ENCODE peak calls at places on chromosome 11, in ten cellular contexts. One of them, this sample, is unnamed.
A peak's percentile ranks its signal among the peaks of the same experiment; 100 is the strongest.

GRCh38 chr11:87466228-87466627 is 428.5 kb downstream of the TMEM135 start:
- DNase-seq in hepatocyte: peak; percentile 37
- DNase-seq in psoas muscle: no peak
- DNase-seq in AG04450: no peak
- DNase-seq in brain microvascular endothelial cell: no peak
- DNase-seq in cardiac muscle cell: no peak
- DNase-seq in WERI-Rb-1: no peak
- DNase-seq in choroid plexus epithelial cell: no peak
- DNase-seq in fibroblast of the aortic adventitia: peak; percentile 51
- DNase-seq in SK-N-SH: no peak
- DNase-seq in this sample: no peak

GRCh38 chr11:44258190-44258489 is 51.8 kb downstream of the ALX4 start:
- DNase-seq in cardiac muscle cell: no peak
- DNase-seq in choroid plexus epithelial cell: peak; percentile 49
- DNase-seq in SK-N-SH: no peak
- DNase-seq in psoas muscle: no peak
- DNase-seq in AG04450: no peak
- DNase-seq in WERI-Rb-1: no peak
- DNase-seq in fibroblast of the aortic adventitia: no peak
- DNase-seq in brain microvascular endothelial cell: no peak
- DNase-seq in hepatocyte: no peak
- DNase-seq in this sample: peak; percentile 45

GRCh38 chr11:2357246-2357645 is 19.9 kb upstream of the CD81 start:
- DNase-seq in hepatocyte: no peak
- DNase-seq in AG04450: no peak
- DNase-seq in cardiac muscle cell: no peak
- DNase-seq in SK-N-SH: no peak
- DNase-seq in WERI-Rb-1: no peak
- DNase-seq in fibroblast of the aortic adventitia: no peak
- DNase-seq in brain microvascular endothelial cell: no peak
- DNase-seq in psoas muscle: no peak
- DNase-seq in choroid plexus epithelial cell: no peak
- DNase-seq in this sample: no peak

GRCh38 chr11:119483881-119484371 is 61.0 kb upstream of the THY1 start:
- DNase-seq in WERI-Rb-1: peak; percentile 4
- DNase-seq in brain microvascular endothelial cell: no peak
- DNase-seq in AG04450: no peak
- DNase-seq in fibroblast of the aortic adventitia: no peak
- DNase-seq in hepatocyte: no peak
- DNase-seq in SK-N-SH: no peak
- DNase-seq in psoas muscle: no peak
- DNase-seq in choroid plexus epithelial cell: no peak
- DNase-seq in cardiac muscle cell: no peak
- DNase-seq in this sample: no peak

GRCh38 chr11:80778432-80778831 is 1337.6 kb upstream of the TENM4 start:
- DNase-seq in fibroblast of the aortic adventitia: no peak
- DNase-seq in AG04450: no peak
- DNase-seq in cardiac muscle cell: peak; percentile 10
- DNase-seq in WERI-Rb-1: no peak
- DNase-seq in hepatocyte: no peak
- DNase-seq in psoas muscle: no peak
- DNase-seq in SK-N-SH: no peak
- DNase-seq in choroid plexus epithelial cell: no peak
- DNase-seq in brain microvascular endothelial cell: no peak
- DNase-seq in this sample: no peak

GRCh38 chr11:103091024-103091423 is 936 bp downstream of the DCUN1D5 start:
- DNase-seq in AG04450: no peak
- DNase-seq in hepatocyte: peak; percentile 14
- DNase-seq in WERI-Rb-1: no peak
- DNase-seq in SK-N-SH: peak; percentile 25
- DNase-seq in brain microvascular endothelial cell: no peak
- DNase-seq in choroid plexus epithelial cell: peak; percentile 26
- DNase-seq in fibroblast of the aortic adventitia: peak; percentile 23
- DNase-seq in cardiac muscle cell: no peak
- DNase-seq in psoas muscle: no peak
- DNase-seq in this sample: peak; percentile 25

GRCh38 chr11:119108151-119108856 is 1.2 kb downstream of the C2CD2L start:
- DNase-seq in hepatocyte: peak; percentile 43
- DNase-seq in AG04450: no peak
- DNase-seq in WERI-Rb-1: no peak
- DNase-seq in psoas muscle: no peak
- DNase-seq in brain microvascular endothelial cell: no peak
- DNase-seq in choroid plexus epithelial cell: peak; percentile 30
- DNase-seq in SK-N-SH: peak; percentile 49
- DNase-seq in cardiac muscle cell: no peak
- DNase-seq in fibroblast of the aortic adventitia: peak; percentile 35
- DNase-seq in this sample: peak; percentile 33

GRCh38 chr11:92045325-92045724 is 179.3 kb upstream of the FAT3 start:
- DNase-seq in SK-N-SH: no peak
- DNase-seq in hepatocyte: no peak
- DNase-seq in brain microvascular endothelial cell: no peak
- DNase-seq in cardiac muscle cell: no peak
- DNase-seq in fibroblast of the aortic adventitia: no peak
- DNase-seq in AG04450: no peak
- DNase-seq in choroid plexus epithelial cell: no peak
- DNase-seq in WERI-Rb-1: no peak
- DNase-seq in psoas muscle: no peak
- DNase-seq in this sample: no peak

DNA sequence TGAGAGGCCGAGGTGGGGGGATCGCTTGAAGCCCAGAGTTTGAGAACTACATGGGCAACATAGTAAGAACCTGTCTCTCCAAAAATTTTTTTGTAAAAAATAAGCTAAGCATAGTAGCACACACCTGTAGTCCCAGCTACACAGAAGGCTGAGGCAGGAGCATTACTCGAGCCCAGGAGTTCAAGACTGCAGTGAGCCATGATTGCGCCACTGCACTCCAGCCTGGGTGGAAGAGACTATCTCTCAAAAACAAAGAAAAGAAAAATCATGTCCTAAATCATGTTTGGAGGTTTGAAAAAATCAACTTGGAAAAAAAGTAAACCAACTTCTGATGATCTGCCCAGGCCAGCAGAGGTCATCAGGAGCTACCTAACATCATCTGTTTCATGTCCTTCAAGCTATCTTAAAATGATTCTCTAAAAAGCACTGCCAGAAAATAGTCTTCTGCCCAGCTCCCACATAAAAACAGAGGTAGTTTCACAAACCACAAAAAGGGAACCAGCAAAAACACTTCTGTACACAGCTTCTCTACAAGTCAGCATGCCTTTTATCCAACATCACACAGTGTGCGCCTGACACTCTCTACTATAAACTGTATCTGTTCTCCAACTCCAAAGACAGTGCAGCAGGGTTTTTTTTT is 165.0 kb downstream of the SOX6 start:
- DNase-seq in hepatocyte: no peak
- DNase-seq in WERI-Rb-1: no peak
- DNase-seq in fibroblast of the aortic adventitia: no peak
- DNase-seq in cardiac muscle cell: no peak
- DNase-seq in brain microvascular endothelial cell: no peak
- DNase-seq in SK-N-SH: no peak
- DNase-seq in choroid plexus epithelial cell: no peak
- DNase-seq in psoas muscle: no peak
- DNase-seq in AG04450: no peak
- DNase-seq in this sample: no peak
- TF ChIP-seq CTCF in hepatocyte: peak; percentile 17
- TF ChIP-seq CTCF in WERI-Rb-1: peak; percentile 36
- TF ChIP-seq CTCF in fibroblast of the aortic adventitia: no peak
- TF ChIP-seq CTCF in cardiac muscle cell: no peak
- TF ChIP-seq CTCF in brain microvascular endothelial cell: no peak
- TF ChIP-seq CTCF in SK-N-SH: peak; percentile 21
- TF ChIP-seq CTCF in choroid plexus epithelial cell: no peak
- TF ChIP-seq CTCF in psoas muscle: peak; percentile 21
- TF ChIP-seq CTCF in AG04450: no peak
- TF ChIP-seq CTCF in this sample: no peak

DNA sequence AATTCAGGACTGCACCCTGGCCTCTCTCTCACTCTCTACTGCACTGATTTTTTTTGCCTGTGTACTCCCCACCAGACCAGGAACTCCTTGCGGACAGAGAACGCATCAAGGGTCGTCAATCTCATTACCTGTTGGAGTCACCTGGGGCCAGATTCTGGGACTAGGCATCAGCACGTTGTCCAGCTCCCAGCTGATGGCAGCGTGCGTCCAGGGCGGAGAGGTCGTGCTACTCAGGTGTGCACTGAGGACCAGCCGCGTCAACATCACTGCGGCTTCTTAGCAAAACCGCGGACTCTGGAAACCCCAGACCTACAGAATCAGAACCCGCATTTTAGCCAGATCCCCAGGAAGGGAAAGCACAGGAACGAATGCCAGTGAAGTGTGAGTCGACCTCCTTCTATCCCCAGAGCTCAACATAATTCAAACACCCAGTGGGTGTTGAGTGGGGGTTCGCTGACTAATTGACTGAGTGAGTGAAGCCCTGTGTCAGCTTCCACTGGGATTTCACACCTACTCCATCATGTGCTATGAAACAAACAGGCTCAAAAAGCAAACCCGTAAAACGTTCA is 13.2 kb downstream of the KCNJ5 start:
- DNase-seq in WERI-Rb-1: no peak
- DNase-seq in SK-N-SH: no peak
- DNase-seq in psoas muscle: no peak
- DNase-seq in AG04450: no peak
- DNase-seq in brain microvascular endothelial cell: no peak
- DNase-seq in fibroblast of the aortic adventitia: no peak
- DNase-seq in hepatocyte: no peak
- DNase-seq in choroid plexus epithelial cell: no peak
- DNase-seq in cardiac muscle cell: no peak
- DNase-seq in this sample: no peak
- H3K4me3 ChIP-seq in WERI-Rb-1: no peak overlapping the region
- H3K4me3 ChIP-seq in SK-N-SH: no peak overlapping the region
- H3K4me3 ChIP-seq in psoas muscle: no peak overlapping the region
- H3K4me3 ChIP-seq in AG04450: no peak overlapping the region
- H3K4me3 ChIP-seq in brain microvascular endothelial cell: no peak overlapping the region
- H3K4me3 ChIP-seq in fibroblast of the aortic adventitia: no peak overlapping the region
- H3K4me3 ChIP-seq in hepatocyte: no peak overlapping the region
- H3K4me3 ChIP-seq in choroid plexus epithelial cell: no peak overlapping the region
- H3K4me3 ChIP-seq in cardiac muscle cell: no peak overlapping the region
- H3K4me3 ChIP-seq in this sample: no peak overlapping the region

DNA sequence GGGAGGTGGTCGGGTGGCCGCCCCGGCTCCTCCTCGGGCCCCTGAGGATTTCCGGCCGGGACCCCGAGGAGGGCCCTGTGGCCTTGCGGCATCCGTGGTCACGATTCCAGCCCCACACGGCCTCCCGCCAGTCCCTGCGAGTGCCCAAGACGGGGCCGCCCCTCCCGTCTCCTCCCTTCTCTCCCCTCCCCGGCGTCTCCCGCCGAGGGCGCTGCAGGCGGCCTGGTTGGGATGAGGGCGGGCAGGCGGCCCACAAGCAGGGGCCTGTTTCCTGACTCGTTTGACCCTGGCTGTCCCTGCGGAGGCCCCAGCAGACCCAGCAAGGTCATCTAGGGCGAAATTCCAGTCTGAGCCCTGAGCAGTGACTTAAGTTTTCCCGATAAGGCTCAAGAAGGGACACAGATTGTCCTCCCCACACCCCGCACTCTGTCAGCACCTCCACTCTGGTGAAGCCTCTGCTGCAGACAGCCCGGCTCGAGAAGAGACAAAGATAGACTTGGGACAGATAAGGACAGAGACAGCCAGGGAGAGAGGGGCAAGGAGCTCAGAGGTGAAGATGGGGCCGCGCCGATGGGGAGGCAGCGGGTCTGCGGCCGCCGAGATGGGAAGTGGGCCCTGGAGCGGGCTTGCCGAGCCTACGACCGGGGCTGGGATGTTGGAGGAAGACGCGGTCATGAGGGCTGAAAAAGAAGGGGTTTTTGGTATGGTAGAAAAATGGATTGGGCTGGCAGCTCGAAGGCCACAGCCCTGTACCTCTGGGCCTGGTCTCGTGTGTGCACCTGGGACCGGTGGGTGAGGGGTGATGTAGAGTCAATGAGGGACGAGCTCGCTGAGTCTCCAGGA is 95.0 kb downstream of the SWAP70 start:
- DNase-seq in AG04450: no peak
- DNase-seq in choroid plexus epithelial cell: peak; percentile 91
- DNase-seq in WERI-Rb-1: peak; percentile 88
- DNase-seq in SK-N-SH: peak; percentile 92
- DNase-seq in brain microvascular endothelial cell: peak; percentile 64
- DNase-seq in psoas muscle: peak; percentile 87
- DNase-seq in fibroblast of the aortic adventitia: peak; percentile 55
- DNase-seq in cardiac muscle cell: peak; percentile 92
- DNase-seq in hepatocyte: peak; percentile 90
- DNase-seq in this sample: peak; percentile 83
- TF ChIP-seq CTCF in AG04450: peak; percentile 34
- TF ChIP-seq CTCF in choroid plexus epithelial cell: peak; percentile 41
- TF ChIP-seq CTCF in WERI-Rb-1: peak; percentile 34
- TF ChIP-seq CTCF in SK-N-SH: no peak
- TF ChIP-seq CTCF in brain microvascular endothelial cell: peak; percentile 54
- TF ChIP-seq CTCF in psoas muscle: peak; percentile 13
- TF ChIP-seq CTCF in fibroblast of the aortic adventitia: peak; percentile 34
- TF ChIP-seq CTCF in cardiac muscle cell: peak; percentile 36
- TF ChIP-seq CTCF in hepatocyte: peak; percentile 43
- TF ChIP-seq CTCF in this sample: no peak

GRCh38 chr11:83068573-83068972 is 3.1 kb downstream of the RAB30 start:
- DNase-seq in choroid plexus epithelial cell: no peak
- DNase-seq in AG04450: no peak
- DNase-seq in psoas muscle: no peak
- DNase-seq in brain microvascular endothelial cell: no peak
- DNase-seq in fibroblast of the aortic adventitia: no peak
- DNase-seq in WERI-Rb-1: no peak
- DNase-seq in hepatocyte: no peak
- DNase-seq in SK-N-SH: no peak
- DNase-seq in cardiac muscle cell: no peak
- DNase-seq in this sample: no peak

GRCh38 chr11:83071641-83072591 is at the start of gene RAB30:
- DNase-seq in AG04450: peak; percentile 99
- DNase-seq in fibroblast of the aortic adventitia: peak; percentile 100
- DNase-seq in brain microvascular endothelial cell: peak; percentile 100
- DNase-seq in cardiac muscle cell: peak; percentile 99
- DNase-seq in psoas muscle: peak; percentile 95
- DNase-seq in hepatocyte: peak; percentile 99
- DNase-seq in WERI-Rb-1: peak; percentile 98
- DNase-seq in SK-N-SH: peak; percentile 87
- DNase-seq in choroid plexus epithelial cell: peak; percentile 100
- DNase-seq in this sample: peak; percentile 100

GRCh38 chr11:83070878-83071640 is 638 bp downstream of the RAB30 start:
- DNase-seq in cardiac muscle cell: peak; percentile 44
- DNase-seq in WERI-Rb-1: peak; percentile 40
- DNase-seq in brain microvascular endothelial cell: no peak
- DNase-seq in SK-N-SH: peak; percentile 39
- DNase-seq in hepatocyte: peak; percentile 49
- DNase-seq in fibroblast of the aortic adventitia: peak; percentile 41
- DNase-seq in choroid plexus epithelial cell: peak; percentile 48
- DNase-seq in AG04450: no peak
- DNase-seq in psoas muscle: peak; percentile 52
- DNase-seq in this sample: peak; percentile 33

GRCh38 chr11:83070044-83070877 is 1.4 kb downstream of the RAB30 start:
- DNase-seq in SK-N-SH: no peak
- DNase-seq in WERI-Rb-1: no peak
- DNase-seq in AG04450: no peak
- DNase-seq in cardiac muscle cell: no peak
- DNase-seq in psoas muscle: no peak
- DNase-seq in brain microvascular endothelial cell: peak; percentile 44
- DNase-seq in hepatocyte: peak; percentile 23
- DNase-seq in choroid plexus epithelial cell: peak; percentile 72
- DNase-seq in fibroblast of the aortic adventitia: peak; percentile 91
- DNase-seq in this sample: peak; percentile 80

DNA sequence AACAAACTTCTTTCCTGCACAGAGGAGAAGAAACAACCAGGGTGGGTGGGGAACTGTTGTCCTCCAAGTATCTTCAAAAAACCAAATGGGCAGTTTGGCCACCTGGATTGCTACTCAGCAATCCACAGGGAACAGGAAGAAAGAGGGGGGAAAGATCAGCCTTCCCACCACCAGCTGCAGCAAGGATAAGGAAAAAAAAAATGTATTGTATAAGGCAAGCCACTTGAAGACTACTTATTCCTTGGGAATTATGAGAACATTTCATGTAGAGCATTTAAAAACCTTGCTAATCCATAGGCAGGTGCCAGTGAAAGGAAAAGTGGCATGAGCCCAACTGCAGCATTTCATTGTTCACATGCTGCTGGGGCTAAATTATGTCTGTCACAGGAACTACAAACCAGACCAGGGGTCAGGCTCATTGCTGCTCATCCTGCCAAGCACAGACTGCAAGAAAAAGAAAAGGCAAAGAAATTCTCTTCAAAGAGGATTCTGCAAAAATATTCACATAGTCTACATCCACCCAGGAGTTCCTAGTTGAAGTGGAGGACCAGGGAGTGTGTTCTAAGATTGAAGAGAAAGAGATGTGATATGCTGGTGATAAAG is 2.2 kb downstream of the RAB30 start:
- DNase-seq in WERI-Rb-1: no peak
- DNase-seq in brain microvascular endothelial cell: no peak
- DNase-seq in cardiac muscle cell: no peak
- DNase-seq in fibroblast of the aortic adventitia: no peak
- DNase-seq in SK-N-SH: no peak
- DNase-seq in AG04450: no peak
- DNase-seq in choroid plexus epithelial cell: peak; percentile 14
- DNase-seq in psoas muscle: no peak
- DNase-seq in hepatocyte: no peak
- DNase-seq in this sample: no peak
- H3K4me3 ChIP-seq in WERI-Rb-1: no peak overlapping the region
- H3K4me3 ChIP-seq in brain microvascular endothelial cell: peak overlapping the region; percentile 98
- H3K4me3 ChIP-seq in cardiac muscle cell: no peak overlapping the region
- H3K4me3 ChIP-seq in fibroblast of the aortic adventitia: peak overlapping the region; percentile 87
- H3K4me3 ChIP-seq in SK-N-SH: peak overlapping the region; percentile 79
- H3K4me3 ChIP-seq in AG04450: peak overlapping the region; percentile 93
- H3K4me3 ChIP-seq in choroid plexus epithelial cell: no peak overlapping the region
- H3K4me3 ChIP-seq in psoas muscle: peak overlapping the region; percentile 68
- H3K4me3 ChIP-seq in hepatocyte: no peak overlapping the region
- H3K4me3 ChIP-seq in this sample: peak overlapping the region; percentile 58